ENCODE peak calls at places on chromosome 9, in seven cellular contexts. Q, A, U, Z, C, M and R are unnamed samples.

GRCh38 chr9:89600831-89601230 is 4.0 kb upstream of the GADD45G start:
- DNase-seq in Q (no peak), A (no peak), U (no peak), Z (no peak), C (no peak), M (no peak), R (no peak)

GRCh38 chr9:13569706-13570423 is 290.4 kb upstream of the MPDZ start:
- DNase-seq in Q (no peak), A (no peak), U (no peak), Z (no peak), C (no peak), M (no peak), R (no peak)

GRCh38 chr9:84642618-84643017 is 26.9 kb upstream of the NTRK2 start:
- DNase-seq in Q (no peak), A (no peak), U (no peak), Z (no peak), C (no peak), M (no peak), R (no peak)

GRCh38 chr9:123960965-123961364 is 31.0 kb upstream of the DENND1A start:
- DNase-seq in Q (no peak), A (no peak), U (peak; percentile 49), Z (no peak), C (no peak), M (no peak), R (no peak)

GRCh38 chr9:72363226-72363625 is 1.8 kb downstream of the ZFAND5 start:
- DNase-seq in Q (no peak), A (no peak), U (peak; percentile 39), Z (no peak), C (no peak), M (no peak), R (peak; percentile 69)

GRCh38 chr9:129936222-129936621 is 101.0 kb downstream of the USP20 start:
- DNase-seq in Q (no peak), A (no peak), U (no peak), Z (no peak), C (no peak), M (no peak), R (no peak)

GRCh38 chr9:91362212-91362611 is 494 bp upstream of the AUH start:
- DNase-seq in Q (no peak), A (no peak), U (no peak), Z (no peak), C (no peak), M (no peak), R (no peak)

GRCh38 chr9:97904725-97905124 is 17.6 kb downstream of the TRMO start:
- DNase-seq in Q (no peak), A (no peak), U (no peak), Z (no peak), C (no peak), M (no peak), R (no peak)

DNA sequence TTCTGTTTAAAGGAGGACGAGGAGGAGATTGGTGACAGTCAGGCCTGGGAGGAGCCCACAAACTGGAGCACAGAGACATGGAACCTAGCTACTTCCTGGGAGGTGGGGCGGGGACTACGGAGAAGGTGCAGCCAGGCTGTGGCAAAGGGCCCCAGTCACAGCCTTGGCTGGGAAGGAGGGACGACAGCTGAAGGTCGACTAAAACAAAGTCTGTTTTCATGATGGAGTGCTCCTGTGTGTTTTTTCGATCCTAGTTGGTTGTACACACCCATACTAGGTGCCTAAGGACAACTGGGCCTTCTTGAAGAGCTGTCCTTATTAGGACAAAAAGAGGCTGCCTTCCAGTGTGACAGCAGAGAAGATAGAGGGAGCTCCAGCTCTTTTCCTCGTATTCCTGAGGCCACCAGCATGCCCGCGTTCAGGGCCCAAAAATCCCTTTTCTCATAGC is 2.9 kb downstream of the CCDC107 start:
- DNase-seq in Q (no peak), A (peak; percentile 62), U (peak; percentile 68), Z (peak; percentile 60), C (peak; percentile 65), M (peak; percentile 33), R (no peak)
- TF ChIP-seq POLR2A in Q (no peak), A (no peak), U (no peak), Z (no peak), C (no peak), M (no peak), R (no peak)

GRCh38 chr9:113462781-113463286 is 693 bp upstream of the RGS3 start:
- DNase-seq in Q (no peak), A (no peak), U (no peak), Z (no peak), C (no peak), M (no peak), R (no peak)

GRCh38 chr9:113464286-113464660 is 746 bp downstream of the RGS3 start:
- DNase-seq in Q (no peak), A (no peak), U (no peak), Z (no peak), C (no peak), M (no peak), R (no peak)

GRCh38 chr9:113461943-113462342 is 1.6 kb upstream of the RGS3 start:
- DNase-seq in Q (no peak), A (no peak), U (no peak), Z (no peak), C (no peak), M (no peak), R (no peak)

GRCh38 chr9:113464672-113465271 is 1.2 kb downstream of the RGS3 start:
- DNase-seq in Q (no peak), A (no peak), U (no peak), Z (no peak), C (no peak), M (no peak), R (no peak)

GRCh38 chr9:113463418-113464285 is at the start of gene RGS3:
- DNase-seq in Q (no peak), A (no peak), U (peak; percentile 68), Z (peak; percentile 72), C (peak; percentile 84), M (peak; percentile 42), R (no peak)
- TF ChIP-seq POLR2A in Q (no peak), A (no peak), U (no peak), Z (peak; percentile 53), C (no peak), M (peak; percentile 57), R (no peak)

GRCh38 chr9:132943677-132944293 is 631 bp downstream of the TSC1 start:
- DNase-seq in Q (no peak), A (no peak), U (no peak), Z (no peak), C (no peak), M (no peak), R (peak; percentile 53)

GRCh38 chr9:132942541-132943182 is 1.8 kb downstream of the TSC1 start:
- DNase-seq in Q (no peak), A (peak; percentile 69), U (no peak), Z (no peak), C (no peak), M (no peak), R (no peak)

GRCh38 chr9:132945186-132946130 is 1.0 kb upstream of the TSC1 start:
- DNase-seq in Q (no peak), A (no peak), U (no peak), Z (no peak), C (no peak), M (no peak), R (no peak)

GRCh38 chr9:132946216-132946615 is 1.8 kb upstream of the TSC1 start:
- DNase-seq in Q (no peak), A (no peak), U (no peak), Z (no peak), C (no peak), M (no peak), R (peak; percentile 21)

DNA sequence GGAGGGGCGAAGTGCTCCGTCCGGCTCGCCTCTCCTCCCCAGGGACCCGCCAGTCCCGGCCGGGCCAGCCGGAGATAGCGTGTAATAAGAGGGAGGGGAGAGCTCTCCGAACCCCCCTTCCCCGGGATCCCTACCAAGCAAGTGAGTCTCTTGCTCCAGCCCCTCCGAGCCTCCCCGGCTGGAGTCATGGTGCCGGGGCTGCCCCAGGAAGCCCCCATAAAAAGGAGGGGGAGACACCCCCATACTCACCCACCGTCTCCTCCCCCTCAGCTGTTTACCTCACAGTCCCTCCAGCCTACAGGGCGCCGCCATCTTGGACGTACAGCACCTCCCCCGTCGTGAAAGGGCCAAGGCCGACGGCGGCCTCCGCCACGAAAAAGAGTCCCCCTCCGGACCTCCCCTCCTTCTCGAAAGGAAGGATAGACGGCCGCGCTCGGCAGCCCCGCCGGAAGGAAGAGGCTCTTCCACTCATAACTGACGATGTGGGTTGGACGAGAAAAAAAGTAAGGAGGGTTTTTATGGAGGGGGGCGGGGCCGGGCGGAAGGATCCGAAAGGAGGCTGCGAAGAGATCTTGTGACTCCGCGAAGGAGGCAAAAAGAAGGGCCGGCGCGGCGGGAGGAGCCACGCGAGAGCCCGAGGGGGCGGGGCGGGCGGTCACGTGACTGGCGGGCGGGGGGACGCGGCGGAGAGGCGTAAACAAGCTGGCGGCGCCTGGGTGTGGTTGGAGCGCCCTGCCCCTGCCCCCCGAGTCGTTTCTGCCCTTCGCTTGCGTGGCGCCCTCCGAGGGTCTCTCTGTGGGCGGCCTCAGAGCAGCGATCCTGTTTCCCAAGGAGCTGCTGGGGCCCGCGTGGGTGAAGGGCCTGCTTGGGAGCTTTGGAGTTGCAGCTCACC is at the start of gene TSC1:
- DNase-seq in Q (peak; percentile 86), A (peak; percentile 94), U (peak; percentile 96), Z (peak; percentile 97), C (peak; percentile 97), M (peak; percentile 86), R (peak; percentile 98)
- TF ChIP-seq POLR2A in Q (peak; percentile 74), A (peak; percentile 90), U (peak; percentile 83), Z (peak; percentile 58), C (no peak), M (peak; percentile 15), R (peak; percentile 70)

GRCh38 chr9:104746798-104747197 is 685 bp upstream of the NIPSNAP3A start:
- DNase-seq in Q (no peak), A (no peak), U (no peak), Z (no peak), C (no peak), M (no peak), R (no peak)

GRCh38 chr9:104748359-104749031 is 1.0 kb downstream of the NIPSNAP3A start:
- DNase-seq in Q (no peak), A (peak; percentile 13), U (peak; percentile 28), Z (peak; percentile 14), C (no peak), M (no peak), R (peak; percentile 73)

GRCh38 chr9:104746285-104746684 is 1.2 kb upstream of the NIPSNAP3A start:
- DNase-seq in Q (no peak), A (no peak), U (no peak), Z (no peak), C (no peak), M (no peak), R (no peak)

GRCh38 chr9:104747245-104747564 is 278 bp upstream of the NIPSNAP3A start:
- DNase-seq in Q (no peak), A (no peak), U (no peak), Z (no peak), C (no peak), M (no peak), R (no peak)

DNA sequence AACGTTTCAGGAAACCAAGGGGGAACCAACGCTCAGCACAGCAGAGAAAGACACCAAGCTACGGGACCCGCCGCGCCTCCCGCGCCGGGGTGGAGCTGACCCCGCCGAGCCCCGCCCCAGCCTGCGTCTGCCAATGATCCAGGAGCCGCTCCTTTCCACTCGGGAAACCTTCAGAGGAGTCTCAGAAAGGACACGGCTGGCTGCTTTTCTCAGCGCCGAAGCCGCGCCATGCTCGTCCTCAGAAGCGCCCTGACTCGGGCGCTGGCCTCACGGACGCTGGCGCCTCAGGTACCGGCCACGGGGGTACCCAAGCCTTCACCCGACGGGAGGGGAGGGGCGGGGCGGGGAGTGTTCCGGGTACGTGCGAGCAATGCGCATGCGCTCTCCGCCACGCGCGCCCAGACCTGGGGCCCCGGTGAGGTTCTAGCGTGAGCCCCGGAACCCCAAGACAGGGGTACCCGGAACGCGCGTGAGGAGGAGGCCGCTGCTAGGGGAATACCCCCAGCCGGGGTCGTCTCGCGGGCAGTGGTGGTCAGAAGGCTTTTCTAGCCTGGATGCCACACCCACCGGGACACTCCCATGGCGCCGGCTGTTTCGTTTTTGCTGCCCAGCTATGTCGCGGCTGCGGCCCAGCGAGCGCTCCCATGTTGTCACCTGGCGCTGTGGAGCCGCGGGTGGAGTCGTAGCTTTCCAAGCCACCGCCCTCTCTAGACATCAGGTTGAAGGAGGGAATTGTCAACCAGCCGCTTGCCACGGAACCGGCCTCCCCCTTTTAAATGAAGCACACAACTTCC is at the start of gene NIPSNAP3A:
- DNase-seq in Q (peak; percentile 62), A (peak; percentile 49), U (peak; percentile 81), Z (peak; percentile 90), C (peak; percentile 88), M (peak; percentile 41), R (peak; percentile 92)
- TF ChIP-seq POLR2A in Q (peak; percentile 68), A (peak; percentile 42), U (peak; percentile 51), Z (peak; percentile 72), C (no peak), M (no peak), R (peak; percentile 84)